ENCODE peak calls at places on chromosomes 12 and 14, in eight cellular contexts. F is islet precursor cell; Q is HEK293T; W is progenitor cell of endocrine pancreas; K is activated T-helper 1 cell treated with Interleukin-2 at 50 U/mL for 16 hours; C is activated CD4-positive, alpha-beta T cell treated with anti-CD3 and anti-CD28 coated beads for 36 hours; M is Daoy; Z is stimulated activated naive B cell treated with anti-CD40 and anti-IgM and Interleukin-4, amounts not matched to agents 10 μg/mL and 1 μg/mL and 100 μg/mL, for 72 hours. Y is an unnamed sample.

GRCh38 chr14:104967414-104968152 is 10.6 kb downstream of the AHNAK2 start:
- DNase-seq in M (peak; percentile 53), Z (no peak), F (peak; percentile 84), K (no peak), W (no peak), C (peak; percentile 13), Q (no peak), Y (no peak)

GRCh38 chr14:95197498-95198010 is 40.2 kb upstream of the DICER1 start:
- DNase-seq in M (no peak), K (no peak), F (peak; percentile 92), Q (no peak), Z (no peak), C (no peak), W (peak; percentile 24), Y (no peak)

GRCh38 chr14:54344445-54344844 is 52.4 kb upstream of the CDKN3 start:
- DNase-seq in M (peak; percentile 17), Z (no peak), W (no peak), K (no peak), Q (no peak), F (no peak), C (no peak), Y (no peak)

GRCh38 chr12:112380663-112381420 is 1.4 kb downstream of the HECTD4 start:
- DNase-seq in C (peak; percentile 31), K (no peak), M (no peak), Q (peak; percentile 16), Z (no peak), F (peak; percentile 68), W (no peak), Y (no peak)

GRCh38 chr14:23436327-23437141 is 1.1 kb upstream of the MYH7 start:
- DNase-seq in M (no peak), K (no peak), W (peak; percentile 49), C (no peak), Q (no peak), Z (no peak), F (peak; percentile 34), Y (no peak)

GRCh38 chr12:84937383-84937782 is 24.8 kb upstream of the SLC6A15 start:
- DNase-seq in M (no peak), W (no peak), Q (no peak), Z (no peak), F (no peak), K (no peak), C (no peak), Y (no peak)

GRCh38 chr12:212383-212798 is 1.6 kb downstream of the SLC6A12 start:
- DNase-seq in F (no peak), K (no peak), C (no peak), Q (no peak), M (no peak), Z (no peak), W (no peak), Y (no peak)

GRCh38 chr14:43116341-43116740 is 1390.7 kb downstream of the FSCB start:
- DNase-seq in Z (no peak), K (no peak), M (peak; percentile 15), C (no peak), W (no peak), Q (no peak), F (no peak), Y (no peak)

GRCh38 chr12:25648460-25648859 is 95.4 kb upstream of the LMNTD1 start:
- DNase-seq in K (no peak), Z (no peak), W (no peak), F (peak; percentile 96), C (no peak), M (peak; percentile 95), Q (peak; percentile 66), Y (no peak)

GRCh38 chr12:52900896-52901714 is 3.8 kb downstream of the KRT8 start:
- DNase-seq in M (no peak), K (no peak), C (no peak), Q (no peak), W (no peak), F (no peak), Z (no peak), Y (no peak)

GRCh38 chr12:79844693-79845092 is 90.2 kb downstream of the PPP1R12A start:
- DNase-seq in C (no peak), F (peak; percentile 96), Q (no peak), K (no peak), W (no peak), Z (no peak), M (peak; percentile 88), Y (no peak)

GRCh38 chr12:75657866-75658265 is 146.5 kb upstream of the KRR1 start:
- DNase-seq in M (no peak), Z (no peak), K (no peak), Q (no peak), W (no peak), F (no peak), C (no peak), Y (no peak)

GRCh38 chr12:121085842-121086353 is 46.8 kb upstream of the P2RX7 start:
- DNase-seq in W (no peak), K (no peak), Q (no peak), Z (no peak), C (no peak), F (peak; percentile 49), M (no peak), Y (no peak)

GRCh38 chr12:58496411-58496810 is 423.9 kb downstream of the LRIG3 start:
- DNase-seq in Q (no peak), K (no peak), F (no peak), C (no peak), M (no peak), Z (no peak), W (no peak), Y (no peak)

GRCh38 chr14:103581954-103582703 is 19.4 kb downstream of the COA8 start:
- DNase-seq in M (no peak), K (no peak), Z (no peak), Q (no peak), C (no peak), W (no peak), F (no peak), Y (no peak)

GRCh38 chr12:124592481-124593160 is 25.2 kb upstream of the NCOR2 start:
- DNase-seq in F (no peak), M (peak; percentile 38), Q (no peak), C (no peak), Z (peak; percentile 78), K (no peak), W (no peak), Y (no peak)

GRCh38 chr14:99273724-99274345 is 1.8 kb upstream of the BCL11B start:
- DNase-seq in Z (no peak), F (peak; percentile 66), K (no peak), M (peak; percentile 67), Q (no peak), C (peak; percentile 71), W (no peak), Y (no peak)

GRCh38 chr12:126483145-126484068 is 1418.2 kb downstream of the AACS start:
- DNase-seq in C (no peak), F (no peak), K (no peak), Z (no peak), M (peak; percentile 19), Q (no peak), W (no peak), Y (no peak)

GRCh38 chr12:103868215-103868614 is 27.2 kb upstream of the NT5DC3 start:
- DNase-seq in C (no peak), K (no peak), F (no peak), Z (no peak), Q (no peak), M (no peak), W (no peak), Y (no peak)

GRCh38 chr12:91178139-91178561 is 4.5 kb downstream of the DCN start:
- DNase-seq in M (no peak), W (no peak), C (no peak), Z (no peak), K (no peak), F (peak; percentile 48), Q (no peak), Y (no peak)

Y was measured in T-helper 22 cell.